ENCODE peak calls at places on chromosome 19, in five cellular contexts. One of them, this sample, is unnamed.

GRCh38 chr19:45780146-45780447 is 2.2 kb downstream of the DMPK start:
- DNase-seq in foreskin fibroblast: no peak
- DNase-seq in ascending aorta: no peak
- DNase-seq in stimulated activated CD4-positive, alpha-beta T cell treated with anti-CD3 and anti-CD28 coated beads, Interleukin-4, amount 100 ng/mL, for 1 hour: no peak
- DNase-seq in COR-L47: no peak
- DNase-seq in this sample: no peak

GRCh38 chr19:32830231-32831014 is 39.1 kb downstream of the SLC7A9 start:
- DNase-seq in foreskin fibroblast: peak; percentile 15
- DNase-seq in ascending aorta: no peak
- DNase-seq in COR-L47: no peak
- DNase-seq in stimulated activated CD4-positive, alpha-beta T cell treated with anti-CD3 and anti-CD28 coated beads, Interleukin-4, amount 100 ng/mL, for 1 hour: no peak
- DNase-seq in this sample: no peak

GRCh38 chr19:46021531-46022041 is 1.3 kb downstream of the PGLYRP1 start:
- DNase-seq in ascending aorta: no peak
- DNase-seq in COR-L47: peak; percentile 11
- DNase-seq in stimulated activated CD4-positive, alpha-beta T cell treated with anti-CD3 and anti-CD28 coated beads, Interleukin-4, amount 100 ng/mL, for 1 hour: no peak
- DNase-seq in foreskin fibroblast: no peak
- DNase-seq in this sample: no peak

GRCh38 chr19:6066661-6067646 is 43.3 kb downstream of the RFX2 start:
- DNase-seq in ascending aorta: peak; percentile 98
- DNase-seq in COR-L47: peak; percentile 99
- DNase-seq in stimulated activated CD4-positive, alpha-beta T cell treated with anti-CD3 and anti-CD28 coated beads, Interleukin-4, amount 100 ng/mL, for 1 hour: no peak
- DNase-seq in foreskin fibroblast: peak; percentile 56
- DNase-seq in this sample: peak; percentile 96

GRCh38 chr19:41244117-41244516 is 20.1 kb upstream of the HNRNPUL1 start:
- DNase-seq in COR-L47: no peak
- DNase-seq in foreskin fibroblast: no peak
- DNase-seq in ascending aorta: no peak
- DNase-seq in stimulated activated CD4-positive, alpha-beta T cell treated with anti-CD3 and anti-CD28 coated beads, Interleukin-4, amount 100 ng/mL, for 1 hour: no peak
- DNase-seq in this sample: no peak

GRCh38 chr19:9309974-9310446 is 372 bp upstream of the ZNF699 start:
- DNase-seq in stimulated activated CD4-positive, alpha-beta T cell treated with anti-CD3 and anti-CD28 coated beads, Interleukin-4, amount 100 ng/mL, for 1 hour: peak; percentile 83
- DNase-seq in ascending aorta: peak; percentile 96
- DNase-seq in COR-L47: peak; percentile 97
- DNase-seq in foreskin fibroblast: peak; percentile 83
- DNase-seq in this sample: peak; percentile 93

GRCh38 chr19:46875657-46876056 is 14.9 kb downstream of the ARHGAP35 start:
- DNase-seq in stimulated activated CD4-positive, alpha-beta T cell treated with anti-CD3 and anti-CD28 coated beads, Interleukin-4, amount 100 ng/mL, for 1 hour: no peak
- DNase-seq in ascending aorta: no peak
- DNase-seq in foreskin fibroblast: no peak
- DNase-seq in COR-L47: no peak
- DNase-seq in this sample: no peak

GRCh38 chr19:40279120-40279551 is 6.0 kb downstream of the AKT2 start:
- DNase-seq in stimulated activated CD4-positive, alpha-beta T cell treated with anti-CD3 and anti-CD28 coated beads, Interleukin-4, amount 100 ng/mL, for 1 hour: no peak
- DNase-seq in COR-L47: no peak
- DNase-seq in ascending aorta: no peak
- DNase-seq in foreskin fibroblast: peak; percentile 65
- DNase-seq in this sample: peak; percentile 89

GRCh38 chr19:16779539-16780163 is 49.5 kb upstream of the SIN3B start:
- DNase-seq in stimulated activated CD4-positive, alpha-beta T cell treated with anti-CD3 and anti-CD28 coated beads, Interleukin-4, amount 100 ng/mL, for 1 hour: no peak
- DNase-seq in ascending aorta: no peak
- DNase-seq in COR-L47: no peak
- DNase-seq in foreskin fibroblast: peak; percentile 11
- DNase-seq in this sample: no peak

GRCh38 chr19:10388957-10389356 is 8.6 kb upstream of the TYK2 start:
- DNase-seq in ascending aorta: peak; percentile 94
- DNase-seq in COR-L47: peak; percentile 75
- DNase-seq in stimulated activated CD4-positive, alpha-beta T cell treated with anti-CD3 and anti-CD28 coated beads, Interleukin-4, amount 100 ng/mL, for 1 hour: peak; percentile 83
- DNase-seq in foreskin fibroblast: peak; percentile 43
- DNase-seq in this sample: peak; percentile 93

GRCh38 chr19:7965259-7965841 is 21.9 kb upstream of the TIMM44 start:
- DNase-seq in COR-L47: no peak
- DNase-seq in ascending aorta: no peak
- DNase-seq in stimulated activated CD4-positive, alpha-beta T cell treated with anti-CD3 and anti-CD28 coated beads, Interleukin-4, amount 100 ng/mL, for 1 hour: no peak
- DNase-seq in foreskin fibroblast: no peak
- DNase-seq in this sample: no peak

GRCh38 chr19:18468517-18468916 is 30.6 kb upstream of the ISYNA1 start:
- DNase-seq in ascending aorta: no peak
- DNase-seq in COR-L47: no peak
- DNase-seq in foreskin fibroblast: no peak
- DNase-seq in stimulated activated CD4-positive, alpha-beta T cell treated with anti-CD3 and anti-CD28 coated beads, Interleukin-4, amount 100 ng/mL, for 1 hour: no peak
- DNase-seq in this sample: peak; percentile 56

GRCh38 chr19:403221-404036 is 5.5 kb downstream of the C2CD4C start:
- DNase-seq in COR-L47: no peak
- DNase-seq in ascending aorta: peak; percentile 19
- DNase-seq in foreskin fibroblast: no peak
- DNase-seq in stimulated activated CD4-positive, alpha-beta T cell treated with anti-CD3 and anti-CD28 coated beads, Interleukin-4, amount 100 ng/mL, for 1 hour: no peak
- DNase-seq in this sample: peak; percentile 15

GRCh38 chr19:33621065-33621785 is 528 bp upstream of the CHST8 start:
- DNase-seq in ascending aorta: no peak
- DNase-seq in foreskin fibroblast: no peak
- DNase-seq in COR-L47: no peak
- DNase-seq in stimulated activated CD4-positive, alpha-beta T cell treated with anti-CD3 and anti-CD28 coated beads, Interleukin-4, amount 100 ng/mL, for 1 hour: no peak
- DNase-seq in this sample: no peak

GRCh38 chr19:32751066-32751465 is 31.5 kb downstream of the TDRD12 start:
- DNase-seq in foreskin fibroblast: no peak
- DNase-seq in COR-L47: no peak
- DNase-seq in ascending aorta: no peak
- DNase-seq in stimulated activated CD4-positive, alpha-beta T cell treated with anti-CD3 and anti-CD28 coated beads, Interleukin-4, amount 100 ng/mL, for 1 hour: no peak
- DNase-seq in this sample: no peak

GRCh38 chr19:46603195-46603637 is 2.1 kb downstream of the CALM3 start:
- DNase-seq in COR-L47: no peak
- DNase-seq in ascending aorta: peak; percentile 68
- DNase-seq in foreskin fibroblast: no peak
- DNase-seq in stimulated activated CD4-positive, alpha-beta T cell treated with anti-CD3 and anti-CD28 coated beads, Interleukin-4, amount 100 ng/mL, for 1 hour: no peak
- DNase-seq in this sample: no peak

GRCh38 chr19:55354698-55355212 is at the start of gene COX6B2:
- DNase-seq in COR-L47: no peak
- DNase-seq in ascending aorta: no peak
- DNase-seq in foreskin fibroblast: no peak
- DNase-seq in stimulated activated CD4-positive, alpha-beta T cell treated with anti-CD3 and anti-CD28 coated beads, Interleukin-4, amount 100 ng/mL, for 1 hour: no peak
- DNase-seq in this sample: no peak

GRCh38 chr19:4042731-4043082 is 24.0 kb downstream of the ZBTB7A start:
- DNase-seq in COR-L47: no peak
- DNase-seq in stimulated activated CD4-positive, alpha-beta T cell treated with anti-CD3 and anti-CD28 coated beads, Interleukin-4, amount 100 ng/mL, for 1 hour: no peak
- DNase-seq in ascending aorta: no peak
- DNase-seq in foreskin fibroblast: no peak
- DNase-seq in this sample: no peak

GRCh38 chr19:51417107-51417806 is at the start of gene SIGLEC10:
- DNase-seq in foreskin fibroblast: no peak
- DNase-seq in COR-L47: no peak
- DNase-seq in ascending aorta: peak; percentile 75
- DNase-seq in stimulated activated CD4-positive, alpha-beta T cell treated with anti-CD3 and anti-CD28 coated beads, Interleukin-4, amount 100 ng/mL, for 1 hour: peak; percentile 21
- DNase-seq in this sample: peak; percentile 61

GRCh38 chr19:51203941-51204720 is 20.7 kb upstream of the CD33 start:
- DNase-seq in COR-L47: no peak
- DNase-seq in ascending aorta: no peak
- DNase-seq in foreskin fibroblast: no peak
- DNase-seq in stimulated activated CD4-positive, alpha-beta T cell treated with anti-CD3 and anti-CD28 coated beads, Interleukin-4, amount 100 ng/mL, for 1 hour: no peak
- DNase-seq in this sample: no peak

GRCh38 chr19:3201911-3202310 is 16.2 kb downstream of the NCLN start:
- DNase-seq in COR-L47: no peak
- DNase-seq in ascending aorta: no peak
- DNase-seq in stimulated activated CD4-positive, alpha-beta T cell treated with anti-CD3 and anti-CD28 coated beads, Interleukin-4, amount 100 ng/mL, for 1 hour: no peak
- DNase-seq in foreskin fibroblast: no peak
- DNase-seq in this sample: no peak

GRCh38 chr19:38665950-38666661 is 18.7 kb downstream of the ACTN4 start:
- DNase-seq in ascending aorta: peak; percentile 95
- DNase-seq in foreskin fibroblast: no peak
- DNase-seq in COR-L47: no peak
- DNase-seq in stimulated activated CD4-positive, alpha-beta T cell treated with anti-CD3 and anti-CD28 coated beads, Interleukin-4, amount 100 ng/mL, for 1 hour: no peak
- DNase-seq in this sample: peak; percentile 74

GRCh38 chr19:33804021-33804799 is 7.5 kb downstream of the KCTD15 start:
- DNase-seq in stimulated activated CD4-positive, alpha-beta T cell treated with anti-CD3 and anti-CD28 coated beads, Interleukin-4, amount 100 ng/mL, for 1 hour: no peak
- DNase-seq in ascending aorta: peak; percentile 85
- DNase-seq in COR-L47: no peak
- DNase-seq in foreskin fibroblast: no peak
- DNase-seq in this sample: peak; percentile 76

GRCh38 chr19:4709440-4710280 is 14.0 kb downstream of the DPP9 start:
- DNase-seq in foreskin fibroblast: no peak
- DNase-seq in COR-L47: no peak
- DNase-seq in ascending aorta: peak; percentile 76
- DNase-seq in stimulated activated CD4-positive, alpha-beta T cell treated with anti-CD3 and anti-CD28 coated beads, Interleukin-4, amount 100 ng/mL, for 1 hour: no peak
- DNase-seq in this sample: peak; percentile 58

GRCh38 chr19:17847538-17848366 is at the start of gene JAK3:
- DNase-seq in ascending aorta: peak; percentile 75
- DNase-seq in stimulated activated CD4-positive, alpha-beta T cell treated with anti-CD3 and anti-CD28 coated beads, Interleukin-4, amount 100 ng/mL, for 1 hour: peak; percentile 89
- DNase-seq in COR-L47: no peak
- DNase-seq in foreskin fibroblast: peak; percentile 34
- DNase-seq in this sample: peak; percentile 74